ENCODE peak calls at places on chromosomes 5 and 9, in ten cellular contexts. One of them, this sample, is unnamed.

GRCh38 chr5:178296066-178296465 is 63.5 kb upstream of the PHYKPL start:
- DNase-seq in hepatocyte: no peak
- DNase-seq in foreskin fibroblast: no peak
- DNase-seq in ovary: no peak
- DNase-seq in neural progenitor cell: no peak
- DNase-seq in NB4: no peak
- DNase-seq in cardiac fibroblast: no peak
- DNase-seq in tibial artery: peak
- DNase-seq in AG10803: no peak
- DNase-seq in fibroblast of lung: no peak
- DNase-seq in this sample: no peak

GRCh38 chr5:136191304-136192014 is 1.5 kb downstream of the SMIM32 start:
- DNase-seq in AG10803: peak
- DNase-seq in ovary: no peak
- DNase-seq in fibroblast of lung: peak
- DNase-seq in foreskin fibroblast: no peak
- DNase-seq in hepatocyte: peak
- DNase-seq in NB4: peak
- DNase-seq in neural progenitor cell: peak
- DNase-seq in tibial artery: no peak
- DNase-seq in cardiac fibroblast: peak
- DNase-seq in this sample: no peak

GRCh38 chr9:83266618-83267543 is 203.9 kb upstream of the RASEF start:
- DNase-seq in foreskin fibroblast: peak
- DNase-seq in ovary: no peak
- DNase-seq in tibial artery: no peak
- DNase-seq in NB4: no peak
- DNase-seq in AG10803: peak
- DNase-seq in cardiac fibroblast: peak
- DNase-seq in hepatocyte: peak
- DNase-seq in neural progenitor cell: no peak
- DNase-seq in fibroblast of lung: no peak
- DNase-seq in this sample: peak

GRCh38 chr5:98989723-98990122 is 60.9 kb upstream of the CHD1 start:
- DNase-seq in hepatocyte: no peak
- DNase-seq in ovary: no peak
- DNase-seq in cardiac fibroblast: no peak
- DNase-seq in NB4: peak
- DNase-seq in neural progenitor cell: no peak
- DNase-seq in foreskin fibroblast: no peak
- DNase-seq in tibial artery: peak
- DNase-seq in fibroblast of lung: no peak
- DNase-seq in AG10803: no peak
- DNase-seq in this sample: no peak

GRCh38 chr9:120622790-120623189 is 42.8 kb upstream of the CDK5RAP2 start:
- DNase-seq in hepatocyte: no peak
- DNase-seq in NB4: no peak
- DNase-seq in neural progenitor cell: no peak
- DNase-seq in fibroblast of lung: no peak
- DNase-seq in cardiac fibroblast: no peak
- DNase-seq in foreskin fibroblast: no peak
- DNase-seq in ovary: no peak
- DNase-seq in AG10803: no peak
- DNase-seq in tibial artery: no peak
- DNase-seq in this sample: no peak

GRCh38 chr5:132090107-132090506 is 16.5 kb downstream of the CSF2 start:
- DNase-seq in cardiac fibroblast: peak
- DNase-seq in AG10803: peak
- DNase-seq in tibial artery: no peak
- DNase-seq in foreskin fibroblast: peak
- DNase-seq in neural progenitor cell: no peak
- DNase-seq in NB4: no peak
- DNase-seq in hepatocyte: no peak
- DNase-seq in ovary: no peak
- DNase-seq in fibroblast of lung: peak
- DNase-seq in this sample: no peak

GRCh38 chr9:80320916-80321315 is 749.2 kb downstream of the TLE4 start:
- DNase-seq in tibial artery: no peak
- DNase-seq in hepatocyte: no peak
- DNase-seq in NB4: no peak
- DNase-seq in foreskin fibroblast: peak
- DNase-seq in cardiac fibroblast: no peak
- DNase-seq in ovary: no peak
- DNase-seq in fibroblast of lung: peak
- DNase-seq in AG10803: no peak
- DNase-seq in neural progenitor cell: no peak
- DNase-seq in this sample: no peak

GRCh38 chr5:1975898-1976765 is 93.4 kb upstream of the IRX4 start:
- DNase-seq in foreskin fibroblast: peak
- DNase-seq in tibial artery: no peak
- DNase-seq in neural progenitor cell: no peak
- DNase-seq in ovary: no peak
- DNase-seq in fibroblast of lung: peak
- DNase-seq in AG10803: no peak
- DNase-seq in cardiac fibroblast: no peak
- DNase-seq in hepatocyte: no peak
- DNase-seq in NB4: peak
- DNase-seq in this sample: no peak

GRCh38 chr5:18281947-18282557 is 647.8 kb downstream of the TAF11L14 start:
- DNase-seq in AG10803: peak
- DNase-seq in neural progenitor cell: peak
- DNase-seq in foreskin fibroblast: peak
- DNase-seq in hepatocyte: peak
- DNase-seq in NB4: peak
- DNase-seq in ovary: no peak
- DNase-seq in cardiac fibroblast: peak
- DNase-seq in fibroblast of lung: peak
- DNase-seq in tibial artery: no peak
- DNase-seq in this sample: peak

GRCh38 chr5:67297376-67297775 is 100.8 kb upstream of the CD180 start:
- DNase-seq in ovary: no peak
- DNase-seq in NB4: no peak
- DNase-seq in AG10803: no peak
- DNase-seq in fibroblast of lung: no peak
- DNase-seq in neural progenitor cell: no peak
- DNase-seq in cardiac fibroblast: no peak
- DNase-seq in hepatocyte: no peak
- DNase-seq in foreskin fibroblast: no peak
- DNase-seq in tibial artery: no peak
- DNase-seq in this sample: no peak

GRCh38 chr5:17619353-17619752 is 9.2 kb downstream of the TAF11L12 start:
- DNase-seq in tibial artery: no peak
- DNase-seq in cardiac fibroblast: no peak
- DNase-seq in NB4: no peak
- DNase-seq in fibroblast of lung: no peak
- DNase-seq in AG10803: no peak
- DNase-seq in hepatocyte: no peak
- DNase-seq in foreskin fibroblast: no peak
- DNase-seq in neural progenitor cell: no peak
- DNase-seq in ovary: no peak
- DNase-seq in this sample: no peak

GRCh38 chr9:75893096-75893495 is 2.6 kb downstream of the PCSK5 start:
- DNase-seq in fibroblast of lung: no peak
- DNase-seq in AG10803: no peak
- DNase-seq in foreskin fibroblast: no peak
- DNase-seq in neural progenitor cell: no peak
- DNase-seq in cardiac fibroblast: no peak
- DNase-seq in NB4: no peak
- DNase-seq in hepatocyte: no peak
- DNase-seq in ovary: no peak
- DNase-seq in tibial artery: no peak
- DNase-seq in this sample: no peak
- H3K4me3 ChIP-seq in fibroblast of lung: no peak
- H3K4me3 ChIP-seq in AG10803: no peak
- H3K4me3 ChIP-seq in foreskin fibroblast: no peak
- H3K4me3 ChIP-seq in neural progenitor cell: peak
- H3K4me3 ChIP-seq in cardiac fibroblast: no peak
- H3K4me3 ChIP-seq in NB4: no peak
- H3K4me3 ChIP-seq in hepatocyte: peak
- H3K4me3 ChIP-seq in ovary: peak
- H3K4me3 ChIP-seq in tibial artery: peak
- H3K4me3 ChIP-seq in this sample: no peak

GRCh38 chr9:16505159-16505558 is 365.3 kb downstream of the BNC2 start:
- DNase-seq in neural progenitor cell: no peak
- DNase-seq in ovary: no peak
- DNase-seq in fibroblast of lung: peak
- DNase-seq in cardiac fibroblast: peak
- DNase-seq in hepatocyte: peak
- DNase-seq in NB4: no peak
- DNase-seq in tibial artery: no peak
- DNase-seq in foreskin fibroblast: peak
- DNase-seq in AG10803: peak
- DNase-seq in this sample: no peak
- H3K4me3 ChIP-seq in neural progenitor cell: no peak
- H3K4me3 ChIP-seq in ovary: no peak
- H3K4me3 ChIP-seq in fibroblast of lung: no peak
- H3K4me3 ChIP-seq in cardiac fibroblast: no peak
- H3K4me3 ChIP-seq in hepatocyte: no peak
- H3K4me3 ChIP-seq in NB4: no peak
- H3K4me3 ChIP-seq in tibial artery: no peak
- H3K4me3 ChIP-seq in foreskin fibroblast: no peak
- H3K4me3 ChIP-seq in AG10803: no peak
- H3K4me3 ChIP-seq in this sample: no peak

GRCh38 chr9:6765396-6765795 is 7.6 kb downstream of the KDM4C start:
- DNase-seq in fibroblast of lung: no peak
- DNase-seq in foreskin fibroblast: no peak
- DNase-seq in AG10803: no peak
- DNase-seq in ovary: no peak
- DNase-seq in hepatocyte: no peak
- DNase-seq in NB4: no peak
- DNase-seq in cardiac fibroblast: no peak
- DNase-seq in tibial artery: no peak
- DNase-seq in neural progenitor cell: no peak
- DNase-seq in this sample: no peak
- H3K4me3 ChIP-seq in fibroblast of lung: no peak
- H3K4me3 ChIP-seq in foreskin fibroblast: no peak
- H3K4me3 ChIP-seq in AG10803: no peak
- H3K4me3 ChIP-seq in ovary: no peak
- H3K4me3 ChIP-seq in hepatocyte: no peak
- H3K4me3 ChIP-seq in NB4: no peak
- H3K4me3 ChIP-seq in cardiac fibroblast: no peak
- H3K4me3 ChIP-seq in tibial artery: no peak
- H3K4me3 ChIP-seq in neural progenitor cell: no peak
- H3K4me3 ChIP-seq in this sample: no peak

GRCh38 chr5:176540956-176541337 is 3.7 kb upstream of the RNF44 start:
- DNase-seq in neural progenitor cell: no peak
- DNase-seq in fibroblast of lung: no peak
- DNase-seq in foreskin fibroblast: no peak
- DNase-seq in tibial artery: no peak
- DNase-seq in ovary: no peak
- DNase-seq in hepatocyte: no peak
- DNase-seq in AG10803: no peak
- DNase-seq in cardiac fibroblast: no peak
- DNase-seq in NB4: no peak
- DNase-seq in this sample: no peak
- H3K4me3 ChIP-seq in neural progenitor cell: no peak
- H3K4me3 ChIP-seq in fibroblast of lung: no peak
- H3K4me3 ChIP-seq in foreskin fibroblast: no peak
- H3K4me3 ChIP-seq in tibial artery: no peak
- H3K4me3 ChIP-seq in ovary: no peak
- H3K4me3 ChIP-seq in hepatocyte: no peak
- H3K4me3 ChIP-seq in AG10803: no peak
- H3K4me3 ChIP-seq in cardiac fibroblast: no peak
- H3K4me3 ChIP-seq in NB4: no peak
- H3K4me3 ChIP-seq in this sample: no peak

GRCh38 chr5:95824747-95825146 is 2.2 kb upstream of the GLRX start:
- DNase-seq in cardiac fibroblast: no peak
- DNase-seq in NB4: no peak
- DNase-seq in ovary: no peak
- DNase-seq in fibroblast of lung: no peak
- DNase-seq in AG10803: no peak
- DNase-seq in tibial artery: no peak
- DNase-seq in neural progenitor cell: no peak
- DNase-seq in hepatocyte: no peak
- DNase-seq in foreskin fibroblast: no peak
- DNase-seq in this sample: no peak
- H3K4me3 ChIP-seq in cardiac fibroblast: no peak
- H3K4me3 ChIP-seq in NB4: no peak
- H3K4me3 ChIP-seq in ovary: no peak
- H3K4me3 ChIP-seq in fibroblast of lung: no peak
- H3K4me3 ChIP-seq in AG10803: no peak
- H3K4me3 ChIP-seq in tibial artery: no peak
- H3K4me3 ChIP-seq in neural progenitor cell: no peak
- H3K4me3 ChIP-seq in hepatocyte: no peak
- H3K4me3 ChIP-seq in foreskin fibroblast: no peak
- H3K4me3 ChIP-seq in this sample: no peak

GRCh38 chr9:97802276-97802675 is 50.8 kb upstream of the FOXE1 start:
- DNase-seq in fibroblast of lung: no peak
- DNase-seq in foreskin fibroblast: peak
- DNase-seq in AG10803: peak
- DNase-seq in ovary: no peak
- DNase-seq in tibial artery: no peak
- DNase-seq in cardiac fibroblast: no peak
- DNase-seq in NB4: no peak
- DNase-seq in hepatocyte: peak
- DNase-seq in neural progenitor cell: no peak
- DNase-seq in this sample: peak

GRCh38 chr9:97801180-97801579 is 51.8 kb upstream of the FOXE1 start:
- DNase-seq in tibial artery: no peak
- DNase-seq in neural progenitor cell: no peak
- DNase-seq in NB4: no peak
- DNase-seq in AG10803: no peak
- DNase-seq in fibroblast of lung: no peak
- DNase-seq in hepatocyte: no peak
- DNase-seq in foreskin fibroblast: no peak
- DNase-seq in cardiac fibroblast: no peak
- DNase-seq in ovary: no peak
- DNase-seq in this sample: no peak

GRCh38 chr9:97806721-97807120 is 46.3 kb upstream of the FOXE1 start:
- DNase-seq in fibroblast of lung: no peak
- DNase-seq in tibial artery: no peak
- DNase-seq in neural progenitor cell: no peak
- DNase-seq in cardiac fibroblast: no peak
- DNase-seq in ovary: no peak
- DNase-seq in foreskin fibroblast: no peak
- DNase-seq in NB4: no peak
- DNase-seq in hepatocyte: no peak
- DNase-seq in AG10803: peak
- DNase-seq in this sample: no peak

GRCh38 chr9:97803167-97804058 is 49.6 kb upstream of the FOXE1 start:
- DNase-seq in AG10803: peak
- DNase-seq in foreskin fibroblast: peak
- DNase-seq in hepatocyte: peak
- DNase-seq in neural progenitor cell: peak
- DNase-seq in NB4: peak
- DNase-seq in cardiac fibroblast: peak
- DNase-seq in fibroblast of lung: peak
- DNase-seq in ovary: peak
- DNase-seq in tibial artery: peak
- DNase-seq in this sample: peak

GRCh38 chr9:97804059-97804365 is 49.0 kb upstream of the FOXE1 start:
- DNase-seq in ovary: no peak
- DNase-seq in fibroblast of lung: no peak
- DNase-seq in AG10803: no peak
- DNase-seq in neural progenitor cell: no peak
- DNase-seq in tibial artery: no peak
- DNase-seq in foreskin fibroblast: no peak
- DNase-seq in NB4: no peak
- DNase-seq in cardiac fibroblast: no peak
- DNase-seq in hepatocyte: no peak
- DNase-seq in this sample: no peak
- H3K4me3 ChIP-seq in ovary: no peak
- H3K4me3 ChIP-seq in fibroblast of lung: no peak
- H3K4me3 ChIP-seq in AG10803: no peak
- H3K4me3 ChIP-seq in neural progenitor cell: peak
- H3K4me3 ChIP-seq in tibial artery: no peak
- H3K4me3 ChIP-seq in foreskin fibroblast: peak
- H3K4me3 ChIP-seq in NB4: peak
- H3K4me3 ChIP-seq in cardiac fibroblast: no peak
- H3K4me3 ChIP-seq in hepatocyte: peak
- H3K4me3 ChIP-seq in this sample: peak

GRCh38 chr9:77475641-77476473 is 172.3 kb downstream of the GNA14 start:
- DNase-seq in tibial artery: no peak
- DNase-seq in ovary: no peak
- DNase-seq in AG10803: peak
- DNase-seq in hepatocyte: no peak
- DNase-seq in cardiac fibroblast: peak
- DNase-seq in foreskin fibroblast: peak
- DNase-seq in neural progenitor cell: no peak
- DNase-seq in NB4: no peak
- DNase-seq in fibroblast of lung: no peak
- DNase-seq in this sample: no peak
- H3K4me3 ChIP-seq in tibial artery: no peak
- H3K4me3 ChIP-seq in ovary: no peak
- H3K4me3 ChIP-seq in AG10803: no peak
- H3K4me3 ChIP-seq in hepatocyte: no peak
- H3K4me3 ChIP-seq in cardiac fibroblast: no peak
- H3K4me3 ChIP-seq in foreskin fibroblast: no peak
- H3K4me3 ChIP-seq in neural progenitor cell: no peak
- H3K4me3 ChIP-seq in NB4: no peak
- H3K4me3 ChIP-seq in fibroblast of lung: no peak
- H3K4me3 ChIP-seq in this sample: no peak